ENCODE peak calls at places on chromosomes 4 and X, in seven cellular contexts. L is adrenal gland, X is uterus, H is IMR-90, Y is fibroblast of pulmonary artery, K is tibial nerve, W is right atrium auricular region. M is an unnamed sample.

GRCh38 chr4:187922274-187922673 is 73.3 kb upstream of the ZFP42 start:
- DNase-seq in H (peak), Y (no peak), X (no peak), K (no peak), W (no peak), L (no peak), M (no peak)

GRCh38 chrX:111386884-111387283 is 25.1 kb downstream of the DCX start:
- DNase-seq in Y (no peak), H (no peak), K (no peak), X (no peak), L (no peak), W (no peak), M (no peak)

GRCh38 chr4:173990126-173990878 is 293.2 kb downstream of the FBXO8 start:
- DNase-seq in L (no peak), H (peak), K (no peak), Y (peak), W (no peak), X (peak), M (peak)

GRCh38 chrX:154399527-154400368 is 1.6 kb downstream of the RPL10 start:
- DNase-seq in W (no peak), X (no peak), Y (no peak), K (no peak), H (no peak), L (no peak), M (no peak)

GRCh38 chr4:41222259-41222658 is 7.9 kb upstream of the APBB2 start:
- DNase-seq in Y (no peak), X (no peak), K (no peak), W (no peak), L (no peak), H (no peak), M (no peak)

GRCh38 chr4:128338634-128339355 is 51.2 kb upstream of the PGRMC2 start:
- DNase-seq in W (no peak), K (no peak), L (no peak), Y (peak), X (no peak), H (peak), M (peak)

GRCh38 chr4:80540349-80540748 is 204.8 kb downstream of the CFAP299 start:
- DNase-seq in K (no peak), W (no peak), L (no peak), H (no peak), X (no peak), Y (no peak), M (no peak)

GRCh38 chrX:24526616-24527015 is 61.5 kb downstream of the PDK3 start:
- DNase-seq in W (no peak), Y (no peak), H (no peak), X (no peak), K (no peak), L (no peak), M (no peak)

GRCh38 chrX:114267127-114267526 is 316.8 kb upstream of the HTR2C start:
- DNase-seq in X (no peak), Y (no peak), H (no peak), L (no peak), K (no peak), W (no peak), M (no peak)

GRCh38 chrX:40318076-40318475 is 220.3 kb upstream of the BCOR start:
- DNase-seq in K (no peak), W (no peak), H (no peak), L (no peak), X (no peak), Y (no peak), M (no peak)

GRCh38 chr4:38753021-38753806 is 29.6 kb downstream of the TLR10 start:
- DNase-seq in X (peak), Y (peak), H (peak), K (peak), W (peak), L (peak), M (peak)

GRCh38 chrX:79154612-79155358 is 10.3 kb downstream of the GPR174 start:
- DNase-seq in X (no peak), Y (no peak), K (no peak), H (no peak), L (no peak), W (no peak), M (no peak)

GRCh38 chrX:96884027-96884426 is 319 bp downstream of the RPA4 start:
- DNase-seq in L (no peak), Y (no peak), W (no peak), X (no peak), H (no peak), K (no peak), M (no peak)

GRCh38 chr4:98864560-98864959 is 64.4 kb downstream of the EIF4E start:
- DNase-seq in L (no peak), H (no peak), K (no peak), Y (no peak), X (no peak), W (no peak), M (no peak)

GRCh38 chr4:41287005-41287404 is 30.3 kb downstream of the UCHL1 start:
- DNase-seq in X (no peak), W (no peak), K (no peak), H (peak), Y (peak), L (no peak), M (peak)

GRCh38 chr4:128787509-128788311 is 21.8 kb upstream of the JADE1 start:
- DNase-seq in Y (no peak), H (peak), L (no peak), X (no peak), K (no peak), W (no peak), M (no peak)

GRCh38 chr4:24601121-24601520 is 16.8 kb upstream of the DHX15 start:
- DNase-seq in X (no peak), K (no peak), L (no peak), Y (no peak), W (no peak), H (no peak), M (no peak)

GRCh38 chr4:169266081-169266480 is 4.7 kb downstream of the SH3RF1 start:
- DNase-seq in L (no peak), K (no peak), Y (peak), X (no peak), W (no peak), H (no peak), M (peak)
- H3K4me3 ChIP-seq in L (no peak), K (no peak), Y (no peak), X (no peak), W (no peak), H (no peak), M (no peak)

GRCh38 chr4:8236141-8236919 is 33.2 kb upstream of the HTRA3 start:
- DNase-seq in H (no peak), K (no peak), W (no peak), L (no peak), Y (no peak), X (no peak), M (no peak)
- TF ChIP-seq CTCF in H (no peak), K (no peak), W (no peak), L (no peak), Y (no peak), X (no peak), M (no peak)

GRCh38 chrX:46327229-46328081 is 217.8 kb downstream of the ZNF674 start:
- DNase-seq in L (peak), Y (peak), H (no peak), K (no peak), X (no peak), W (no peak), M (no peak)
- H3K4me3 ChIP-seq in L (no peak), Y (no peak), H (no peak), K (no peak), X (no peak), W (peak), M (no peak)

GRCh38 chr4:143085224-143085623 is 99.5 kb upstream of the USP38 start:
- DNase-seq in L (no peak), K (no peak), X (no peak), H (peak), W (no peak), Y (peak), M (no peak)
- TF ChIP-seq CTCF in L (no peak), K (peak), X (no peak), H (peak), W (no peak), Y (peak), M (no peak)

GRCh38 chrX:48896611-48897011 is 957 bp downstream of the TIMM17B start:
- DNase-seq in H (no peak), K (no peak), L (no peak), W (no peak), X (no peak), Y (peak), M (no peak)

GRCh38 chrX:48901069-48901468 is 3.3 kb downstream of the PQBP1 start:
- DNase-seq in X (no peak), W (no peak), L (no peak), Y (no peak), K (no peak), H (no peak), M (no peak)

GRCh38 chrX:48897157-48897620 is 379 bp downstream of the TIMM17B start:
- DNase-seq in K (peak), W (peak), L (peak), Y (peak), X (peak), H (peak), M (no peak)

GRCh38 chrX:48897621-48898306 is at the start of the genes PQBP1 and TIMM17B:
- DNase-seq in K (peak), L (peak), H (peak), Y (peak), X (peak), W (peak), M (peak)

GRCh38 chrX:48899078-48899410 is 1.3 kb downstream of the PQBP1 start:
- DNase-seq in H (no peak), W (no peak), X (no peak), Y (no peak), K (no peak), L (no peak), M (no peak)
- H3K4me3 ChIP-seq in H (no peak), W (no peak), X (no peak), Y (no peak), K (no peak), L (no peak), M (peak)